ENCODE peak calls at places on chromosomes 7 and 10, in four cellular contexts. One of them, this sample, is unnamed.

GRCh38 chr7:150845471-150845870 is 6.8 kb upstream of the AOC1 start:
- DNase-seq in HCT116: no peak
- DNase-seq in HepG2: no peak
- DNase-seq in SK-N-SH: peak; percentile 69
- DNase-seq in this sample: no peak

GRCh38 chr10:124005091-124005490 is 88.3 kb downstream of the CHST15 start:
- DNase-seq in HCT116: no peak
- DNase-seq in HepG2: peak; percentile 25
- DNase-seq in SK-N-SH: peak; percentile 3
- DNase-seq in this sample: no peak

GRCh38 chr7:155001756-155002410 is 1.0 kb downstream of the PAXIP1 start:
- DNase-seq in HCT116: no peak
- DNase-seq in HepG2: no peak
- DNase-seq in SK-N-SH: no peak
- DNase-seq in this sample: peak; percentile 68

GRCh38 chr7:158533386-158534133 is 54.1 kb downstream of the PTPRN2 start:
- DNase-seq in HCT116: no peak
- DNase-seq in HepG2: no peak
- DNase-seq in SK-N-SH: no peak
- DNase-seq in this sample: no peak

GRCh38 chr7:92244803-92245486 is 769 bp downstream of the KRIT1 start:
- DNase-seq in HCT116: no peak
- DNase-seq in HepG2: no peak
- DNase-seq in SK-N-SH: no peak
- DNase-seq in this sample: no peak

GRCh38 chr10:71271626-71272025 is 47.4 kb upstream of the SLC29A3 start:
- DNase-seq in HCT116: no peak
- DNase-seq in HepG2: no peak
- DNase-seq in SK-N-SH: no peak
- DNase-seq in this sample: no peak

GRCh38 chr7:128221929-128222403 is 19.1 kb upstream of the LEP start:
- DNase-seq in HCT116: peak; percentile 47
- DNase-seq in HepG2: no peak
- DNase-seq in SK-N-SH: peak; percentile 69
- DNase-seq in this sample: peak; percentile 77

GRCh38 chr7:150754950-150755349 is 17.7 kb downstream of the GIMAP5 start:
- DNase-seq in HCT116: no peak
- DNase-seq in HepG2: no peak
- DNase-seq in SK-N-SH: no peak
- DNase-seq in this sample: no peak

GRCh38 chr7:46511442-46512215 is 590.6 kb upstream of the IGFBP3 start:
- DNase-seq in HCT116: no peak
- DNase-seq in HepG2: no peak
- DNase-seq in SK-N-SH: no peak
- DNase-seq in this sample: no peak

GRCh38 chr10:22816298-22816653 is 101.9 kb upstream of the PIP4K2A start:
- DNase-seq in HCT116: peak; percentile 89
- DNase-seq in HepG2: no peak
- DNase-seq in SK-N-SH: no peak
- DNase-seq in this sample: no peak

GRCh38 chr7:320297-320696 is 30.3 kb downstream of the FOXL3 start:
- DNase-seq in HCT116: no peak
- DNase-seq in HepG2: no peak
- DNase-seq in SK-N-SH: no peak
- DNase-seq in this sample: no peak

GRCh38 chr7:119175916-119176627 is 951.6 kb downstream of the ANKRD7 start:
- DNase-seq in HCT116: peak; percentile 83
- DNase-seq in HepG2: peak; percentile 67
- DNase-seq in SK-N-SH: peak; percentile 26
- DNase-seq in this sample: peak; percentile 19

GRCh38 chr7:29612596-29612995 is 49.0 kb downstream of the PRR15 start:
- DNase-seq in HCT116: no peak
- DNase-seq in HepG2: no peak
- DNase-seq in SK-N-SH: no peak
- DNase-seq in this sample: no peak

GRCh38 chr10:80165173-80165572 is 32.6 kb downstream of the PLAC9 start:
- DNase-seq in HCT116: no peak
- DNase-seq in HepG2: no peak
- DNase-seq in SK-N-SH: no peak
- DNase-seq in this sample: peak; percentile 40

GRCh38 chr7:50507898-50508470 is 57.2 kb downstream of the DDC start:
- DNase-seq in HCT116: no peak
- DNase-seq in HepG2: no peak
- DNase-seq in SK-N-SH: peak; percentile 86
- DNase-seq in this sample: no peak

GRCh38 chr7:157897686-157898085 is 560.9 kb downstream of the DNAJB6 start:
- DNase-seq in HCT116: no peak
- DNase-seq in HepG2: no peak
- DNase-seq in SK-N-SH: peak; percentile 69
- DNase-seq in this sample: no peak

GRCh38 chr7:32511791-32512190 is 16.5 kb downstream of the AVL9 start:
- DNase-seq in HCT116: no peak
- DNase-seq in HepG2: no peak
- DNase-seq in SK-N-SH: no peak
- DNase-seq in this sample: no peak

GRCh38 chr7:83824214-83824613 is 175.3 kb upstream of the SEMA3E start:
- DNase-seq in HCT116: no peak
- DNase-seq in HepG2: no peak
- DNase-seq in SK-N-SH: no peak
- DNase-seq in this sample: no peak

GRCh38 chr10:112471878-112472487 is 25.0 kb downstream of the VTI1A start:
- DNase-seq in HCT116: peak; percentile 72
- DNase-seq in HepG2: peak; percentile 52
- DNase-seq in SK-N-SH: peak; percentile 48
- DNase-seq in this sample: peak; percentile 47

GRCh38 chr7:30491417-30491816 is 12.8 kb upstream of the NOD1 start:
- DNase-seq in HCT116: no peak
- DNase-seq in HepG2: no peak
- DNase-seq in SK-N-SH: no peak
- DNase-seq in this sample: no peak

GRCh38 chr7:3429981-3430380 is 128.9 kb downstream of the SDK1 start:
- DNase-seq in HCT116: no peak
- DNase-seq in HepG2: no peak
- DNase-seq in SK-N-SH: no peak
- DNase-seq in this sample: no peak

GRCh38 chr10:43689618-43689954 is 40.9 kb upstream of the ZNF32 start:
- DNase-seq in HCT116: no peak
- DNase-seq in HepG2: no peak
- DNase-seq in SK-N-SH: peak; percentile 82
- DNase-seq in this sample: peak; percentile 52
- TF ChIP-seq POLR2AphosphoS5 in HCT116: no peak
- TF ChIP-seq POLR2AphosphoS5 in HepG2: no peak
- TF ChIP-seq POLR2AphosphoS5 in SK-N-SH: no peak
- TF ChIP-seq POLR2AphosphoS5 in this sample: no peak

DNA sequence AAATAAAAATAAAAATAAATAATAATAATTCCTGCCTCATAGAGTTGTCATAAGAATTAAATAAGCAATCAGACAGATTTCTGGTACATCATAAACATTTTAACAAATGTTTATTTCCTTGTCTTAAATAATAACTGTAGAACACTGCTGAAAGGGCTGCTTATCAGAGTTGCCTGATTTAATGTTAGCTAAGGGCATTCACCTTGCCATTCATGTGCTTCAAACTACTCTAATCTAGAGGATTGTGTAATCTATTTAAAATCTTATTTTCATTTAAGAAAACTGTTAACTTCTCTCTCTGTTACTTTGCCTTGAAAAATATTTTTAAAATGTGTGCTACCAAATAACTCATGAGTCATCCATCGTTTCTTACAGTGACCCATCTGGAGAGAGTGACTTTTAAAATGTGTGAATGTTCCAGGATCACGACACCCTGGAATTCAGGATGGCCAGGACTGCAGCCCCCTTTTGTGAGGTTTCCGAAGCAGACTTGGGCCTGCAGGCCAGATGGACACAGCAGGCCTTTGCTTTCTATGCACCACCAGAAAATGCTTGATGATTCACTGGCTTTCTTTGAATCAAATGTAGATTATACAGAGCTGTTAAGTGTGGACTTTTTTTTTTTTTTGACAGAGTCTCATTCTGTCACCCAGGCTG is 109.1 kb upstream of the TNS3 start:
- DNase-seq in HCT116: no peak
- DNase-seq in HepG2: no peak
- DNase-seq in SK-N-SH: no peak
- DNase-seq in this sample: no peak
- TF ChIP-seq ELF1 in HCT116: no peak
- TF ChIP-seq ELF1 in HepG2: no peak
- TF ChIP-seq ELF1 in SK-N-SH: no peak
- TF ChIP-seq ELF1 in this sample: no peak

DNA sequence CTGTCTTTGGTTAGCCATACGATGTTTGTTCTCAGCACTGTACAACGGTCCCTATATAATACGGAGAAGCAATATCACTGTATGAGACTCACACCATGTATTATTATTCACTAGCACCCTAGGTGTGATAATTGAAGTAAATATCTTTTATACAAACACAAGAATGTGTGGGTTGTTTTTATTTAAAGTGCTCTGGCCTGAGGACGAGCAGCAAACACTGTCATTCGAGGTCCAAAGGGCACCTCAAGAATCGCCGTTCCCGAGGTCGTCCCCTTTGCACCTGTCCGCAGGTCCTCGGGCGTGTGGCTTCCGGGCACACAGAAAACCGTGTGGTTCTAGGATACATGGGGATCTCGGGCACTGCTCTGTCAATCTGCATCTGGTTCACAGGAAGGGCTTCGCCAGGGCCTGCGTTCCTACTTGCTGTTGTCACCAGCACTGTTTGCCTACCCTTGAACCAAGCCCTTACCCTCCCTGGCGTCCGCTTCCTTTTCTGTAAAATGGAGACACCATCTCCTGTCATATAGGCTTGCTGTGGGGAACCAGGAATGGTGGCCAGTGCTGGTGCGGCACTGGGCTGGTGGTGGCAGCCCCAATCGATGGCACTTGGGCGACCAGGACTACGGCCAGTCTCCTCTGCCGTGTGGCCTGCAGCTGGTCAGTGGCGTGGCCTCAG is 28.5 kb upstream of the SH2B2 start:
- DNase-seq in HCT116: no peak
- DNase-seq in HepG2: peak; percentile 88
- DNase-seq in SK-N-SH: no peak
- DNase-seq in this sample: no peak
- TF ChIP-seq POLR2AphosphoS5 in HCT116: no peak
- TF ChIP-seq POLR2AphosphoS5 in HepG2: peak; percentile 23
- TF ChIP-seq POLR2AphosphoS5 in SK-N-SH: no peak
- TF ChIP-seq POLR2AphosphoS5 in this sample: no peak

GRCh38 chr10:69503001-69503895 is 52.0 kb downstream of the TSPAN15 start:
- DNase-seq in HCT116: no peak
- DNase-seq in HepG2: no peak
- DNase-seq in SK-N-SH: no peak
- DNase-seq in this sample: no peak
- TF ChIP-seq ELF1 in HCT116: no peak
- TF ChIP-seq ELF1 in HepG2: no peak
- TF ChIP-seq ELF1 in SK-N-SH: no peak
- TF ChIP-seq ELF1 in this sample: no peak

GRCh38 chr10:103080891-103081581 is 112.0 kb downstream of the NT5C2 start:
- DNase-seq in HCT116: no peak
- DNase-seq in HepG2: no peak
- DNase-seq in SK-N-SH: no peak
- DNase-seq in this sample: no peak
- TF ChIP-seq POLR2AphosphoS5 in HCT116: peak; percentile 16
- TF ChIP-seq POLR2AphosphoS5 in HepG2: peak; percentile 21
- TF ChIP-seq POLR2AphosphoS5 in SK-N-SH: no peak
- TF ChIP-seq POLR2AphosphoS5 in this sample: no peak

DNA sequence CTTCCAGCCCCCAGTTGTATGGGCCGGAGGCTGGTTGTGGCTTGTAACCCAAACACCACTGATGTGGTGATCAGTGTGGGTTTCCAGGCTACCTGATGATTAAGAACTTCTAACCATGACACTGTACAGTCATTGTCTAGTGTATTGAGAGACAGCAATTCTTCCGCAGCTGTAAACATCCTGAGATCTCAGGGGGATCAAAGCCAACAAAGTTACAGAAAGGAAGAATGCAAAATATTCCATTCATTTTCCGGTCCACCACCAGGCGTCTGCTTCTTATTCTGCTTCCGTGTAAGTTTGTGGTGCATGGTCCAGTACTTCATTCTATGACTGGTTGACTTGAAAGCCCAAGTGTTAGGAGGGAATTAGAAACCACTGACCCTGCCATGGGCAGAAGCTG is 10.3 kb upstream of the GLI3 start:
- DNase-seq in HCT116: no peak
- DNase-seq in HepG2: peak; percentile 19
- DNase-seq in SK-N-SH: no peak
- DNase-seq in this sample: no peak
- TF ChIP-seq ELF1 in HCT116: no peak
- TF ChIP-seq ELF1 in HepG2: no peak
- TF ChIP-seq ELF1 in SK-N-SH: no peak
- TF ChIP-seq ELF1 in this sample: no peak

This sample was measured in K562.